ENCODE peak calls at places on chromosomes 13 and 19, in four cellular contexts. One of them, this sample, is unnamed.
A peak's percentile ranks its signal among the peaks of the same experiment; 100 is the strongest.

GRCh38 chr13:40381935-40382764 is 284.3 kb downstream of the FOXO1 start:
- DNase-seq in natural killer cell: no peak
- DNase-seq in suprapubic skin: no peak
- DNase-seq in stimulated activated CD4-positive, alpha-beta T cell treated with anti-CD3 and anti-CD28 coated beads, TNF-alpha, amount 100 ng/mL, for 24 hours: no peak
- DNase-seq in this sample: no peak

GRCh38 chr19:54418930-54419800 is 3.9 kb downstream of the TTYH1 start:
- DNase-seq in natural killer cell: no peak
- DNase-seq in stimulated activated CD4-positive, alpha-beta T cell treated with anti-CD3 and anti-CD28 coated beads, TNF-alpha, amount 100 ng/mL, for 24 hours: no peak
- DNase-seq in suprapubic skin: no peak
- DNase-seq in this sample: no peak

GRCh38 chr13:93233997-93234416 is 7.4 kb downstream of the GPC6 start:
- DNase-seq in natural killer cell: no peak
- DNase-seq in stimulated activated CD4-positive, alpha-beta T cell treated with anti-CD3 and anti-CD28 coated beads, TNF-alpha, amount 100 ng/mL, for 24 hours: no peak
- DNase-seq in suprapubic skin: no peak
- DNase-seq in this sample: no peak

GRCh38 chr13:79060216-79060615 is 345.8 kb downstream of the RBM26 start:
- DNase-seq in natural killer cell: no peak
- DNase-seq in stimulated activated CD4-positive, alpha-beta T cell treated with anti-CD3 and anti-CD28 coated beads, TNF-alpha, amount 100 ng/mL, for 24 hours: no peak
- DNase-seq in suprapubic skin: no peak
- DNase-seq in this sample: no peak

GRCh38 chr19:17779281-17779930 is 15.5 kb upstream of the B3GNT3 start:
- DNase-seq in suprapubic skin: no peak
- DNase-seq in natural killer cell: no peak
- DNase-seq in stimulated activated CD4-positive, alpha-beta T cell treated with anti-CD3 and anti-CD28 coated beads, TNF-alpha, amount 100 ng/mL, for 24 hours: no peak
- DNase-seq in this sample: peak; percentile 94

GRCh38 chr13:109764474-109765292 is 21.7 kb downstream of the IRS2 start:
- DNase-seq in natural killer cell: no peak
- DNase-seq in stimulated activated CD4-positive, alpha-beta T cell treated with anti-CD3 and anti-CD28 coated beads, TNF-alpha, amount 100 ng/mL, for 24 hours: no peak
- DNase-seq in suprapubic skin: no peak
- DNase-seq in this sample: no peak

GRCh38 chr19:42081584-42082258 is 5.8 kb downstream of the ZNF574 start:
- DNase-seq in suprapubic skin: no peak
- DNase-seq in stimulated activated CD4-positive, alpha-beta T cell treated with anti-CD3 and anti-CD28 coated beads, TNF-alpha, amount 100 ng/mL, for 24 hours: no peak
- DNase-seq in natural killer cell: no peak
- DNase-seq in this sample: peak; percentile 25

GRCh38 chr19:13029893-13030292 is 34.6 kb downstream of the NFIX start:
- DNase-seq in stimulated activated CD4-positive, alpha-beta T cell treated with anti-CD3 and anti-CD28 coated beads, TNF-alpha, amount 100 ng/mL, for 24 hours: no peak
- DNase-seq in suprapubic skin: no peak
- DNase-seq in natural killer cell: no peak
- DNase-seq in this sample: no peak

GRCh38 chr19:6211632-6212402 is 68.0 kb downstream of the MLLT1 start:
- DNase-seq in stimulated activated CD4-positive, alpha-beta T cell treated with anti-CD3 and anti-CD28 coated beads, TNF-alpha, amount 100 ng/mL, for 24 hours: no peak
- DNase-seq in natural killer cell: no peak
- DNase-seq in suprapubic skin: no peak
- DNase-seq in this sample: no peak

GRCh38 chr19:35306473-35307246 is 14.7 kb downstream of the MAG start:
- DNase-seq in stimulated activated CD4-positive, alpha-beta T cell treated with anti-CD3 and anti-CD28 coated beads, TNF-alpha, amount 100 ng/mL, for 24 hours: no peak
- DNase-seq in suprapubic skin: no peak
- DNase-seq in natural killer cell: no peak
- DNase-seq in this sample: no peak

GRCh38 chr19:30666301-30666803 is 294.2 kb downstream of the ZNF536 start:
- DNase-seq in natural killer cell: peak; percentile 23
- DNase-seq in stimulated activated CD4-positive, alpha-beta T cell treated with anti-CD3 and anti-CD28 coated beads, TNF-alpha, amount 100 ng/mL, for 24 hours: peak; percentile 19
- DNase-seq in suprapubic skin: no peak
- DNase-seq in this sample: no peak

GRCh38 chr13:94494021-94494420 is 14.5 kb upstream of the DCT start:
- DNase-seq in stimulated activated CD4-positive, alpha-beta T cell treated with anti-CD3 and anti-CD28 coated beads, TNF-alpha, amount 100 ng/mL, for 24 hours: no peak
- DNase-seq in natural killer cell: no peak
- DNase-seq in suprapubic skin: no peak
- DNase-seq in this sample: no peak

GRCh38 chr13:102587916-102588315 is 8.9 kb upstream of the TPP2 start:
- DNase-seq in stimulated activated CD4-positive, alpha-beta T cell treated with anti-CD3 and anti-CD28 coated beads, TNF-alpha, amount 100 ng/mL, for 24 hours: no peak
- DNase-seq in suprapubic skin: no peak
- DNase-seq in natural killer cell: no peak
- DNase-seq in this sample: no peak

GRCh38 chr13:113245858-113246791 is 36.7 kb downstream of the CUL4A start:
- DNase-seq in stimulated activated CD4-positive, alpha-beta T cell treated with anti-CD3 and anti-CD28 coated beads, TNF-alpha, amount 100 ng/mL, for 24 hours: no peak
- DNase-seq in suprapubic skin: peak; percentile 8
- DNase-seq in natural killer cell: no peak
- DNase-seq in this sample: no peak

GRCh38 chr19:50669319-50670101 is 20.3 kb downstream of the C19orf81 start:
- DNase-seq in stimulated activated CD4-positive, alpha-beta T cell treated with anti-CD3 and anti-CD28 coated beads, TNF-alpha, amount 100 ng/mL, for 24 hours: peak; percentile 6
- DNase-seq in suprapubic skin: no peak
- DNase-seq in natural killer cell: no peak
- DNase-seq in this sample: peak; percentile 16

This sample was measured in HL-60.